ENCODE peak calls at places on chromosome 7, in four cellular contexts. One of them, this sample, is unnamed.

GRCh38 chr7:112211348-112211907 is 4.9 kb downstream of the ZNF277 start:
- DNase-seq in K562: no peak
- DNase-seq in GM12878: no peak
- DNase-seq in HepG2: peak
- DNase-seq in this sample: no peak

GRCh38 chr7:137681657-137682562 is 164.9 kb downstream of the DGKI start:
- DNase-seq in HepG2: no peak
- DNase-seq in GM12878: no peak
- DNase-seq in K562: no peak
- DNase-seq in this sample: no peak

GRCh38 chr7:127887631-127888030 is 143.6 kb downstream of the LRRC4 start:
- DNase-seq in K562: peak
- DNase-seq in GM12878: no peak
- DNase-seq in HepG2: no peak
- DNase-seq in this sample: no peak

GRCh38 chr7:129779602-129780256 is 168.2 kb downstream of the NRF1 start:
- DNase-seq in HepG2: peak
- DNase-seq in GM12878: no peak
- DNase-seq in K562: peak
- DNase-seq in this sample: no peak

GRCh38 chr7:26930201-26930600 is 65.8 kb upstream of the SKAP2 start:
- DNase-seq in GM12878: no peak
- DNase-seq in HepG2: no peak
- DNase-seq in K562: no peak
- DNase-seq in this sample: no peak

GRCh38 chr7:114823290-114823689 is 98.6 kb upstream of the MDFIC start:
- DNase-seq in HepG2: no peak
- DNase-seq in K562: no peak
- DNase-seq in GM12878: no peak
- DNase-seq in this sample: no peak

GRCh38 chr7:149733554-149734513 is 39.6 kb downstream of the ZNF467 start:
- DNase-seq in GM12878: no peak
- DNase-seq in K562: no peak
- DNase-seq in HepG2: no peak
- DNase-seq in this sample: no peak

GRCh38 chr7:23593706-23594105 is 3.5 kb upstream of the CCDC126 start:
- DNase-seq in K562: no peak
- DNase-seq in GM12878: no peak
- DNase-seq in HepG2: no peak
- DNase-seq in this sample: no peak

GRCh38 chr7:73659983-73660382 is 7.6 kb upstream of the VPS37D start:
- DNase-seq in K562: no peak
- DNase-seq in HepG2: no peak
- DNase-seq in GM12878: no peak
- DNase-seq in this sample: no peak

GRCh38 chr7:81415181-81415580 is 354.7 kb downstream of the HGF start:
- DNase-seq in HepG2: no peak
- DNase-seq in GM12878: no peak
- DNase-seq in K562: no peak
- DNase-seq in this sample: no peak

GRCh38 chr7:134364619-134365037 is 47.9 kb upstream of the SLC35B4 start:
- DNase-seq in GM12878: no peak
- DNase-seq in K562: no peak
- DNase-seq in HepG2: peak
- DNase-seq in this sample: no peak

GRCh38 chr7:130875265-130875741 is 141.3 kb upstream of the KLF14 start:
- DNase-seq in GM12878: no peak
- DNase-seq in HepG2: peak
- DNase-seq in K562: peak
- DNase-seq in this sample: peak

GRCh38 chr7:124908258-124908657 is 21.4 kb downstream of the POT1 start:
- DNase-seq in HepG2: no peak
- DNase-seq in GM12878: no peak
- DNase-seq in K562: no peak
- DNase-seq in this sample: no peak

GRCh38 chr7:107538001-107538400 is 25.7 kb downstream of the COG5 start:
- DNase-seq in GM12878: no peak
- DNase-seq in HepG2: no peak
- DNase-seq in K562: no peak
- DNase-seq in this sample: no peak

GRCh38 chr7:100177040-100178001 is at the start of the genes GPC2 and STAG3:
- DNase-seq in HepG2: peak
- DNase-seq in GM12878: peak
- DNase-seq in K562: peak
- DNase-seq in this sample: peak

GRCh38 chr7:104198673-104199278 is 9.0 kb downstream of the ORC5 start:
- DNase-seq in HepG2: no peak
- DNase-seq in K562: peak
- DNase-seq in GM12878: no peak
- DNase-seq in this sample: no peak

GRCh38 chr7:108488902-108489538 is 32.8 kb upstream of the NRCAM start:
- DNase-seq in GM12878: no peak
- DNase-seq in HepG2: no peak
- DNase-seq in K562: peak
- DNase-seq in this sample: no peak

GRCh38 chr7:101205901-101206664 is 5.2 kb upstream of the MOGAT3 start:
- DNase-seq in HepG2: no peak
- DNase-seq in K562: no peak
- DNase-seq in GM12878: no peak
- DNase-seq in this sample: no peak

GRCh38 chr7:66847879-66848810 is 72.9 kb upstream of the TMEM248 start:
- DNase-seq in K562: no peak
- DNase-seq in GM12878: no peak
- DNase-seq in HepG2: peak
- DNase-seq in this sample: no peak

GRCh38 chr7:42790196-42790595 is 121.7 kb downstream of the C7orf25 start:
- DNase-seq in K562: no peak
- DNase-seq in HepG2: no peak
- DNase-seq in GM12878: no peak
- DNase-seq in this sample: no peak

GRCh38 chr7:39086638-39087360 is 109.1 kb downstream of the POU6F2 start:
- DNase-seq in HepG2: no peak
- DNase-seq in K562: no peak
- DNase-seq in GM12878: no peak
- DNase-seq in this sample: no peak

GRCh38 chr7:39414669-39415035 is 151.6 kb upstream of the YAE1 start:
- DNase-seq in GM12878: no peak
- DNase-seq in HepG2: no peak
- DNase-seq in K562: no peak
- DNase-seq in this sample: no peak

GRCh38 chr7:151340794-151341356 is 737 bp upstream of the NUB1 start:
- DNase-seq in K562: no peak
- DNase-seq in HepG2: no peak
- DNase-seq in GM12878: no peak
- DNase-seq in this sample: no peak

GRCh38 chr7:30744075-30744417 is 7.9 kb upstream of the INMT start:
- DNase-seq in GM12878: no peak
- DNase-seq in K562: no peak
- DNase-seq in HepG2: no peak
- DNase-seq in this sample: no peak

GRCh38 chr7:92729751-92730150 is 106.6 kb downstream of the CDK6 start:
- DNase-seq in K562: no peak
- DNase-seq in HepG2: no peak
- DNase-seq in GM12878: no peak
- DNase-seq in this sample: no peak

GRCh38 chr7:29156798-29157461 is 10.6 kb upstream of the CPVL start:
- DNase-seq in K562: no peak
- DNase-seq in GM12878: no peak
- DNase-seq in HepG2: no peak
- DNase-seq in this sample: peak

GRCh38 chr7:159191236-159191635 is 46.6 kb upstream of the VIPR2 start:
- DNase-seq in HepG2: no peak
- DNase-seq in GM12878: no peak
- DNase-seq in K562: no peak
- DNase-seq in this sample: no peak

GRCh38 chr7:134509010-134509409 is 18.4 kb upstream of the AKR1B10 start:
- DNase-seq in K562: no peak
- DNase-seq in GM12878: no peak
- DNase-seq in HepG2: no peak
- DNase-seq in this sample: no peak

GRCh38 chr7:38703093-38703492 is 71.9 kb upstream of the AMPH start:
- DNase-seq in HepG2: peak
- DNase-seq in GM12878: no peak
- DNase-seq in K562: no peak
- DNase-seq in this sample: no peak

GRCh38 chr7:94683066-94683465 is 27.1 kb upstream of the SGCE start:
- DNase-seq in K562: no peak
- DNase-seq in GM12878: no peak
- DNase-seq in HepG2: no peak
- DNase-seq in this sample: no peak

GRCh38 chr7:29350351-29350750 is 155.8 kb downstream of the CHN2 start:
- DNase-seq in HepG2: no peak
- DNase-seq in GM12878: no peak
- DNase-seq in K562: no peak
- DNase-seq in this sample: no peak

GRCh38 chr7:107228291-107228690 is 59.5 kb downstream of the HBP1 start:
- DNase-seq in K562: no peak
- DNase-seq in HepG2: no peak
- DNase-seq in GM12878: no peak
- DNase-seq in this sample: no peak

DNA sequence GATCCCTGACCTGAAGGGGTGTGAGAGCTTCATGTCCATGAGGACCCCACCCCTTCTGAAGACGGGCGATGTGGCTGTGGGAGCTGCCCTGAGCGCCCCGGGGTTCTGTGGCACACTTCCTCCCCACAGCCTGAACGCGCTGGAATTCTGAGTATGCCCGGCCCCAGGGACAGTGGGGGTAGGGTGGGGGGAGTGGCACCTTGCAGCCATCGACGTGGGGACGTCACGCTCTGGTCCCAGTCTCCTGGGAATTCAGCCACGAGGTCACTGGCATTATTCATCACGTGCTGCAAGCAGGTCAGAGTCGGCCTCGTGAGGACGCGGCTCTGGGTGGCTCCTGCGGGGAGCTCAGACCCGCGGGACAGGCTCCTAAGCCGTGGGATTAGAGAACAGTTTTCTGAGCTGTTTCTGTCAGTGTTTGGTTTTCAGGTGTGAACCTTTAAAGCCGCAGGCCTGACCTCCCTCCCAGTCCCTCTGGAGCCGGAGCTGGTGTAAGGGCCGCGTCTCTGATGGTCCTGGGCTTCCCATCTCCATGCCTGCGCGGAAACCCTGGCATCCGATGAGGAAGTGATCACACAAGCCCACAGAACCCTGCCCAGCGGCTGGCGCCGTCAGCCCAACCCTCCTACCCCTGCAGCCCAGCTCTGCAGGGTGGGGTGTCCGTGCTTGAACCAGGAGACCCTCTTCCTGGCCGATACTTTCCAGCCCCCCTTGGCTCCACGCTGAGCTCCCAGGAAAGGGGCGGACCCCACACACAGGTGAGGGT is 16.2 kb downstream of the GPR146 start:
- DNase-seq in HepG2: no peak
- DNase-seq in K562: no peak
- DNase-seq in GM12878: no peak
- DNase-seq in this sample: no peak
- TF ChIP-seq TARDBP in HepG2: no peak
- TF ChIP-seq TARDBP in K562: no peak
- TF ChIP-seq TARDBP in GM12878: no peak
- TF ChIP-seq TARDBP in this sample: no peak

DNA sequence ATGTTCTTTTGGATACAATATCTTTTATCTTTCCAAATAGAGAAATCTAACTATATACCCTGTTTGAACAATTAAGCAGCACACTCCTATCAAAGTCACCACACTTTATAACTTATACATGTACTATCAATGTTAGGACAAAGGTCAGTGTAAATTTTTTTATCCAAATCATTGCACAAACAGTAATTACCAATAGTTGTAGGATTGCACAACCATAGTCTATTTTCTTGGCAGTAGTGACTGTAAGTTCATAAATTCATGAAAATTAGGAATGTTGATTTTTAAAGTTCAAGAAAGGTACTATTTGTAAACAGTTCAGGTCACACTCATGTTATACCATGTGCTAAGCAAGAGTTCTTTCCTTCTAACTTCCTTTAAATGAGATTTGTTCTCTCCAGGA is 9.3 kb downstream of the WNT2 start:
- DNase-seq in GM12878: no peak
- DNase-seq in HepG2: no peak
- DNase-seq in K562: no peak
- DNase-seq in this sample: no peak
- TF ChIP-seq TARDBP in GM12878: no peak
- TF ChIP-seq TARDBP in HepG2: no peak
- TF ChIP-seq TARDBP in K562: no peak
- TF ChIP-seq TARDBP in this sample: no peak

GRCh38 chr7:32900415-32900814 is 8.9 kb upstream of the KBTBD2 start:
- DNase-seq in HepG2: no peak
- DNase-seq in K562: no peak
- DNase-seq in GM12878: no peak
- DNase-seq in this sample: no peak

GRCh38 chr7:32901629-32902028 is 10.1 kb upstream of the KBTBD2 start:
- DNase-seq in HepG2: no peak
- DNase-seq in K562: no peak
- DNase-seq in GM12878: no peak
- DNase-seq in this sample: no peak

GRCh38 chr7:32910195-32910594 is 18.6 kb upstream of the KBTBD2 start:
- DNase-seq in HepG2: no peak
- DNase-seq in K562: no peak
- DNase-seq in GM12878: no peak
- DNase-seq in this sample: no peak

GRCh38 chr7:32905175-32905662 is 13.7 kb upstream of the KBTBD2 start:
- DNase-seq in K562: peak
- DNase-seq in GM12878: no peak
- DNase-seq in HepG2: no peak
- DNase-seq in this sample: no peak
- TF ChIP-seq TARDBP in K562: no peak
- TF ChIP-seq TARDBP in GM12878: no peak
- TF ChIP-seq TARDBP in HepG2: no peak
- TF ChIP-seq TARDBP in this sample: no peak

DNA sequence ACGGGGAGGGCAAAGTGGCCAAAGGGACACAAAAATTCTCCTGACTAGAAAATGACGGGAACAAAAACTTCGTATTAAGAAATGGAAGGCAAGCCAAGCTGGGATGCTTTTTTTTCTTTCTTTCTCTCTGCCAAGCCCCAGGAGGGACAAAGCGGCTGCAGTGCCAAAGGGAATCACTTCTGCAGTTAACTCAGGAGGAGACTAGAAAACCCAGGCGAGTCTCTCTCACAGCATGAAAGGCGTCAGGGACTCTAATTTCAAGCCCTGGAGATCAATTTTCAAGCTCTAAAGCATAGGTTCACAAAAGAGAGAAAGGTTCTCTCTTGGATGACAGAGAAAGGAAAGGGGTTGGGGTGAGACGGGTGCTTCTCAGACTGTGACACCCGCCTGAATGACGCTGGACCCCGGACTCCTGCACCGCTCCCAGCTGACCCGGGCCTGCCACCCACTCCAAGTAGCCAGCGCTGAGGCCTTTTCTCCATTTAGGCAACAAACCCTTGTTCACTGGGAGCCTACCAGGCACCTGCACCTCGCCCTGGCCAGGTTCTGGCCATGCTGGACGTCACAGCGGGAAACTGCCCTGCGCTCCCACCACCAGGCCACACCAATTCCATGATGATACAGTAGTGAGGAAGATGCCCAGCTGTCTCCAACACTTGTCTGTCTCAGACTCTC is 56.5 kb downstream of the KIAA1549 start:
- DNase-seq in HepG2: no peak
- DNase-seq in K562: no peak
- DNase-seq in GM12878: no peak
- DNase-seq in this sample: no peak
- TF ChIP-seq TARDBP in HepG2: no peak
- TF ChIP-seq TARDBP in K562: no peak
- TF ChIP-seq TARDBP in GM12878: no peak
- TF ChIP-seq TARDBP in this sample: no peak

GRCh38 chr7:45657890-45658715 is 83.9 kb downstream of the ADCY1 start:
- DNase-seq in GM12878: no peak
- DNase-seq in HepG2: no peak
- DNase-seq in K562: no peak
- DNase-seq in this sample: no peak
- TF ChIP-seq TARDBP in GM12878: no peak
- TF ChIP-seq TARDBP in HepG2: no peak
- TF ChIP-seq TARDBP in K562: no peak
- TF ChIP-seq TARDBP in this sample: no peak